ENCODE peak calls at places on chromosome 4, in five cellular contexts. O, V, B, J and S are unnamed samples.

GRCh38 chr4:57071340-57071739 is 38.8 kb downstream of the IGFBP7 start:
- DNase-seq in V (peak; percentile 18), J (no peak), B (no peak), O (peak; percentile 39), S (no peak)

GRCh38 chr4:107317596-107317995 is 281.5 kb upstream of the DKK2 start:
- DNase-seq in B (no peak), J (no peak), V (no peak), O (no peak), S (no peak)

GRCh38 chr4:165518658-165519057 is 139.8 kb downstream of the CPE start:
- DNase-seq in J (no peak), B (no peak), O (no peak), V (no peak), S (no peak)

GRCh38 chr4:5500165-5500564 is 208.2 kb downstream of the EVC2 start:
- DNase-seq in J (peak; percentile 22), V (no peak), B (no peak), O (no peak), S (no peak)

GRCh38 chr4:110704748-110705439 is 82.0 kb upstream of the PITX2 start:
- DNase-seq in V (peak; percentile 23), B (no peak), O (no peak), J (no peak), S (no peak)

GRCh38 chr4:3407171-3407771 is 34.5 kb upstream of the HGFAC start:
- DNase-seq in V (no peak), J (no peak), B (no peak), O (no peak), S (no peak)

GRCh38 chr4:156673483-156673882 is 298.1 kb downstream of the PDGFC start:
- DNase-seq in J (no peak), B (no peak), O (no peak), V (no peak), S (no peak)

GRCh38 chr4:86592553-86593249 is 1.4 kb upstream of the PTPN13 start:
- DNase-seq in O (no peak), V (no peak), J (peak; percentile 30), B (no peak), S (no peak)

GRCh38 chr4:159269956-159270355 is 167.1 kb downstream of the RAPGEF2 start:
- DNase-seq in J (no peak), V (no peak), B (no peak), O (no peak), S (no peak)

GRCh38 chr4:54152846-54153600 is 53.1 kb downstream of the GSX2 start:
- DNase-seq in V (no peak), B (no peak), J (peak; percentile 28), O (no peak), S (no peak)

GRCh38 chr4:15654556-15655222 is 468 bp downstream of the FBXL5 start:
- DNase-seq in B (peak; percentile 54), J (peak; percentile 31), V (peak; percentile 45), O (peak; percentile 54), S (peak; percentile 67)

GRCh38 chr4:108512615-108513505 is 107.5 kb upstream of the RPL34 start:
- DNase-seq in J (peak; percentile 29), V (no peak), O (peak; percentile 14), B (no peak), S (no peak)

GRCh38 chr4:72591547-72591946 is 22.5 kb upstream of the ADAMTS3 start:
- DNase-seq in J (no peak), B (no peak), V (no peak), O (no peak), S (no peak)

GRCh38 chr4:95728145-95728544 is 111.7 kb upstream of the PDHA2 start:
- DNase-seq in J (peak; percentile 16), B (no peak), V (no peak), O (no peak), S (no peak)

GRCh38 chr4:91488946-91489345 is 814.8 kb upstream of the GRID2 start:
- DNase-seq in O (no peak), B (no peak), V (no peak), J (no peak), S (no peak)

GRCh38 chr4:3422808-3423297 is 18.9 kb upstream of the HGFAC start:
- DNase-seq in B (no peak), O (no peak), J (no peak), V (no peak), S (peak; percentile 43)

GRCh38 chr4:10102193-10102980 is 14.2 kb downstream of the WDR1 start:
- DNase-seq in O (no peak), V (no peak), B (no peak), J (no peak), S (no peak)
- H3K27ac ChIP-seq in O (peak overlapping the region; percentile 81), V (no peak overlapping the region), B (peak overlapping the region; percentile 24), J (peak overlapping the region; percentile 98), S (no peak overlapping the region)

DNA sequence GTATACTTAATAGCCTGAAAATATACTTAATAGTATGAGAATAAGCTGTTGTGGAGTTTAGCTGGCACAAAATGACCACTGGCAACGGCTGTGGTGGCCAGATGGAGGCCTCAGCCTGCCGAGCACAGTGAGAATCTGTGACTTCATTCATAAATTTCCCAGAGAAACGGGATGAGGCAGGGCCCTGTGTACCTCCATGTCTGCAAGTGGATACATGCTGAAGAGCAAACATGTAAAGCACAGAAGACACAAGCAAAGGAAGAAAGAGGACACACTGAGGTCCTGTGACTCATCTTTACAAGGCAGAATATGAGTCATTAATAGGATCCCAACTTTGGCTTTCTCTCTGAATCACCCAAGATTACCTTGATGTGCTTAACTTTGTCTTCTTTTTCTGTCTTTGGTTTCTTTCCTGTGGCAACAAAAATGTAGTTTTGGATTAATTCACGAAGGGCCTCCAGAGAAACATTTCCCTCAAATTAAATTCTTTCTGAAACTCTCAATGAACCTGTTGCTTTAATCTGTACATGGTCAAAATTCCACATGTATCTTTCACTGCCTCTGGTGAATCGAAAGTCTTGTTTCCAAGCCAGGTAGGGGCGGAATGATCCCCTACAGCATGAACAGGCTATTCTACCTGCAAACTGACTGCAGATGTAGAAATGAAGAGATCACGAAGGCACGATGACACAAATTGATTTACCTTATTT is 56.4 kb downstream of the IRF2 start:
- DNase-seq in V (no peak), J (peak; percentile 96), B (no peak), O (no peak), S (no peak)
- TF ChIP-seq CTCF in V (no peak), J (no peak), B (no peak), O (no peak), S (no peak)

GRCh38 chr4:76307670-76308014 is 1.1 kb downstream of the STBD1 start:
- DNase-seq in O (peak; percentile 51), B (no peak), V (no peak), J (no peak), S (no peak)

GRCh38 chr4:76302856-76303438 is 3.6 kb upstream of the STBD1 start:
- DNase-seq in B (no peak), J (no peak), O (no peak), V (peak; percentile 69), S (no peak)

GRCh38 chr4:76305971-76306881 is at the start of gene STBD1:
- DNase-seq in O (peak; percentile 85), V (peak; percentile 62), J (peak; percentile 64), B (no peak), S (peak; percentile 85)

GRCh38 chr4:76306882-76307669 is 543 bp downstream of the STBD1 start:
- DNase-seq in V (peak; percentile 48), O (peak; percentile 69), J (peak; percentile 46), B (no peak), S (peak; percentile 78)

DNA sequence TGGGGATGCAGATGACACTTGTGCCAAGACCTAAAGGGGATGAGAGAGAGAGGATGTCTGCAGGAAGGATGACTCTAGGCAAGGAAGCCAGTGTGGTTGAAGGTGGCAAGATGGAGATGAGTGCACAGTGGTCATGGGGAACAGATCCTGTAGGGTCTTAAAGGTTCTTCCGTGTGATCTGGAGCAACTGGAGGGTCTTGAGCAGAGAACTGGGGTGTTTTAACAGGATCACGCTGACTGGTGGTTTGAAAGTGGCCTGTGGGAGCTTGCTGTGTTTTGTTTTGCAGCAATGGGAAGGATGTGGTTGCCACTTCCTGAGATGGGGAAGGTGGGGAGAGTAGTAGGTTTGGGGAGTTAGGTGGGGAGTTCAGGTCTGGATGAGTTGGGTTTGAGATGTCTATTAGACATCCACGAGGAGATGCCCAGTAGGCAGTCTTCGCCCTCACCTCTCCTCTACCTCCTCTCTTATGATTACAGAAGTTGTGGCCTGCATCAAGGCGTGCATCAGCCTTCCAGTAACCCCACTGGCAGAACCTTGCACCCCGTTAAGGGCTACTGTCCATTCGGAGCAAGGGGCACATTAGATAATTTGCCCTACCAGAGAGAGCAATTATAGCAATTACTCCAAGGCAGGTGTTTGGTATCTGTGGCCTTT is 1.4 kb upstream of the STBD1 start:
- DNase-seq in V (peak; percentile 30), B (no peak), J (no peak), O (no peak), S (no peak)
- H3K27ac ChIP-seq in V (peak overlapping the region; percentile 76), B (peak overlapping the region; percentile 72), J (no peak overlapping the region), O (no peak overlapping the region), S (peak overlapping the region; percentile 86)

GRCh38 chr4:105666693-105667092 is 41.8 kb downstream of the INTS12 start:
- DNase-seq in V (no peak), J (peak; percentile 10), O (no peak), B (no peak), S (no peak)
- TF ChIP-seq CTCF in V (no peak), J (no peak), O (peak; percentile 55), B (peak; percentile 28), S (peak; percentile 30)